ENCODE peak calls at places on chromosomes 2 and 18, in nine cellular contexts. G is A549; X is RWPE1; I is GM12865; W is foreskin fibroblast; K is NCI-H1436; S is uterus; Y is GM03348; Q is naive thymus-derived CD8-positive, alpha-beta T cell. U is an unnamed sample.
A peak's percentile ranks its signal among the peaks of the same experiment; 100 is the strongest.

GRCh38 chr2:120803085-120803484 is 67.4 kb downstream of the GLI2 start:
- DNase-seq in G (no peak), X (no peak), I (no peak), W (peak; percentile 34), K (no peak), S (no peak), Y (no peak), Q (no peak), U (no peak)

GRCh38 chr2:20629181-20629580 is 21.7 kb downstream of the HS1BP3 start:
- DNase-seq in G (no peak), X (no peak), I (no peak), W (no peak), K (no peak), S (no peak), Y (no peak), Q (no peak), U (no peak)

GRCh38 chr18:59730896-59731295 is 33.7 kb upstream of the CCBE1 start:
- DNase-seq in G (no peak), X (no peak), I (no peak), W (peak; percentile 57), K (no peak), S (no peak), Y (no peak), Q (no peak), U (no peak)

GRCh38 chr2:18536100-18536499 is 24.4 kb downstream of the RDH14 start:
- DNase-seq in G (no peak), X (peak; percentile 70), I (no peak), W (peak; percentile 88), K (no peak), S (no peak), Y (peak; percentile 28), Q (no peak), U (no peak)

GRCh38 chr2:188852752-188853151 is 121.4 kb upstream of the COL3A1 start:
- DNase-seq in G (no peak), X (no peak), I (no peak), W (peak; percentile 56), K (no peak), S (no peak), Y (peak; percentile 14), Q (no peak), U (no peak)

GRCh38 chr2:231068525-231069222 is 12.0 kb downstream of the PSMD1 start:
- DNase-seq in G (peak; percentile 61), X (peak; percentile 15), I (no peak), W (peak; percentile 43), K (no peak), S (no peak), Y (no peak), Q (no peak), U (no peak)

GRCh38 chr2:12507295-12507694 is 209.4 kb upstream of the TRIB2 start:
- DNase-seq in G (no peak), X (peak; percentile 90), I (peak; percentile 83), W (peak; percentile 96), K (no peak), S (no peak), Y (peak; percentile 58), Q (no peak), U (no peak)

GRCh38 chr18:45974088-45974536 is 7.0 kb upstream of the EPG5 start:
- DNase-seq in G (peak; percentile 21), X (peak; percentile 36), I (peak; percentile 71), W (peak; percentile 93), K (peak; percentile 62), S (peak; percentile 27), Y (peak; percentile 75), Q (peak; percentile 60), U (peak; percentile 88)